ENCODE peak calls at places on chromosomes 3 and 15, in five cellular contexts. G is body of pancreas, H is GM13977, Y is left lung, R is fibroblast of villous mesenchyme. A is an unnamed sample.

GRCh38 chr3:134638385-134639020 is 12.3 kb downstream of the KY start:
- DNase-seq in G (no peak), R (no peak), Y (no peak), H (no peak), A (no peak)

GRCh38 chr3:102733811-102734574 is 299.2 kb downstream of the ZPLD1 start:
- DNase-seq in G (no peak), R (peak; percentile 0), Y (no peak), H (no peak), A (peak; percentile 9)

GRCh38 chr3:185977679-185978040 is 39.8 kb upstream of the TRA2B start:
- DNase-seq in Y (no peak), H (no peak), R (no peak), G (no peak), A (no peak)

GRCh38 chr15:32718082-32718821 is 448 bp downstream of the GREM1 start:
- DNase-seq in Y (peak; percentile 74), G (peak; percentile 21), R (peak; percentile 34), H (peak; percentile 33), A (peak; percentile 55)

GRCh38 chr15:78853500-78853899 is 19.2 kb upstream of the MORF4L1 start:
- DNase-seq in H (no peak), R (no peak), G (no peak), Y (no peak), A (no peak)

GRCh38 chr15:48072941-48073340 is 47.8 kb upstream of the SLC24A5 start:
- DNase-seq in G (no peak), H (no peak), R (no peak), Y (no peak), A (no peak)

GRCh38 chr3:13874891-13875290 is 5.0 kb downstream of the WNT7A start:
- DNase-seq in Y (no peak), G (no peak), H (no peak), R (no peak), A (no peak)

GRCh38 chr3:8488877-8489865 is 12.5 kb upstream of the LMCD1 start:
- DNase-seq in H (no peak), Y (no peak), R (peak; percentile 80), G (no peak), A (peak; percentile 59)

GRCh38 chr3:41200669-41201021 is 1.3 kb downstream of the CTNNB1 start:
- DNase-seq in G (no peak), R (peak; percentile 81), H (peak; percentile 18), Y (no peak), A (peak; percentile 57)

GRCh38 chr15:68506071-68506470 is 72.7 kb upstream of the CORO2B start:
- DNase-seq in G (no peak), R (no peak), Y (no peak), H (no peak), A (no peak)

GRCh38 chr3:72379500-72380187 is 468.6 kb downstream of the SHQ1 start:
- DNase-seq in Y (no peak), R (no peak), H (no peak), G (no peak), A (peak; percentile 67)

GRCh38 chr3:74435631-74436030 is 178.8 kb downstream of the CNTN3 start:
- DNase-seq in G (no peak), Y (no peak), H (no peak), R (no peak), A (no peak)

GRCh38 chr3:108489776-108490175 is 20.6 kb downstream of the MYH15 start:
- DNase-seq in R (peak; percentile 56), G (peak; percentile 19), H (peak; percentile 38), Y (no peak), A (peak; percentile 73)

GRCh38 chr15:40567111-40567510 is 2.0 kb upstream of the RPUSD2 start:
- DNase-seq in G (no peak), Y (no peak), H (no peak), R (peak; percentile 22), A (peak; percentile 22)

GRCh38 chr3:170007031-170007663 is 30.6 kb upstream of the GPR160 start:
- DNase-seq in R (peak; percentile 74), Y (no peak), G (no peak), H (peak; percentile 47), A (peak; percentile 80)

GRCh38 chr3:172151610-172152293 is 112.4 kb downstream of the FNDC3B start:
- DNase-seq in G (no peak), H (no peak), Y (no peak), R (no peak), A (no peak)
- TF ChIP-seq CTCF in G (no peak), H (no peak), Y (no peak), R (no peak), A (no peak)

DNA sequence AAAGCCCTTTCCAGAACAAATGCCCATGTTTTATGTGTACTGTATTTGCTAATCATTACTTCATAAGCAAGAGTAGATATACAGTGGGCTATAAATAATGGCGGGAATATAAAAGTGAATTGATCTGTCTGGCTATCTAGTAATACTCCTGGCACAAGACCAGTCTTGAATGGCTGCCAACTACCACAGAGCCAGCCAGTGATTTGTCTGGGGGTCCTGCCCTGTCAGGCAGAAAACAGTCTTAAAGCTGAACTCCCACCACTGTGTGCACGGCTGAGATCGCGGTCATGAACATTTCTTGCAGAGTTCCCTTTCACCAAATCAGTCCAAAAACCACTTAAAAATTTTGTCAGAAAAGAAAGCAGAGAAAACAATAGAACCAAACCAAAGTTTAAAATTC is 176.3 kb downstream of the MEIS2 start:
- DNase-seq in R (no peak), Y (no peak), H (no peak), G (no peak), A (no peak)
- TF ChIP-seq CTCF in R (no peak), Y (no peak), H (no peak), G (no peak), A (no peak)

GRCh38 chr15:41584636-41585139 is 25.7 kb downstream of the TYRO3 start:
- DNase-seq in G (no peak), R (no peak), H (no peak), Y (no peak), A (peak; percentile 24)

GRCh38 chr15:41583795-41584194 is 24.8 kb downstream of the TYRO3 start:
- DNase-seq in Y (no peak), R (no peak), G (no peak), H (no peak), A (no peak)

GRCh38 chr15:41577863-41578735 is 19.1 kb downstream of the TYRO3 start:
- DNase-seq in Y (no peak), R (no peak), G (peak; percentile 40), H (no peak), A (no peak)

GRCh38 chr15:41578736-41579383 is 19.8 kb downstream of the TYRO3 start:
- DNase-seq in G (no peak), R (no peak), H (no peak), Y (no peak), A (no peak)

DNA sequence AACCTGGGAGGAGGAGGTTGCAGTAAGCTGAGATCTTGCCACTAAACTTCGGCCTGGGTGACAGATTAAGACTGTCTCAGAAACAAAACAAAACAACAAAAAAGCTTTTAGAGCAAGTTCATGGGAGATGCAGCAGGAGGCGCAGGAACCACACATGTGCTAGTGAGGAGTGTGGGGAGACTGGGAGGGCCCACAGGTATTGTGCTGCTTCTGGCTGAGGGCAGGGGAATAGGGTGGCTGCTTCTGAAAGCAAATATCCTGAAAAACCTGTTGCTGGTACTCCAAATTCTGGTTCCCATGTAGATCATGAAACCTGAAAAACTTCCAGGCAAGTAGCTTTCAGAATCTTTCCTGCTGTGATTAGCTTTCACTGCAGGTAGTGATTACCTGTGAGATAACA is 22.1 kb downstream of the TYRO3 start:
- DNase-seq in Y (no peak), H (no peak), G (peak; percentile 43), R (no peak), A (no peak)
- TF ChIP-seq CTCF in Y (no peak), H (peak; percentile 29), G (peak; percentile 32), R (peak; percentile 11), A (peak; percentile 9)

GRCh38 chr15:100573526-100573925 is 28.5 kb downstream of the LINS1 start:
- DNase-seq in H (no peak), Y (no peak), R (no peak), G (no peak), A (no peak)

GRCh38 chr15:100571592-100572167 is 30.3 kb downstream of the LINS1 start:
- DNase-seq in Y (no peak), R (no peak), H (no peak), G (no peak), A (no peak)

GRCh38 chr15:100570735-100571363 is 31.1 kb downstream of the LINS1 start:
- DNase-seq in G (no peak), H (no peak), Y (no peak), R (no peak), A (no peak)

GRCh38 chr15:100570282-100570681 is 31.7 kb downstream of the LINS1 start:
- DNase-seq in Y (no peak), G (no peak), H (no peak), R (peak; percentile 11), A (peak; percentile 25)

GRCh38 chr15:100572362-100572983 is 29.5 kb downstream of the LINS1 start:
- DNase-seq in H (no peak), Y (no peak), G (no peak), R (peak; percentile 20), A (peak; percentile 53)
- TF ChIP-seq CTCF in H (no peak), Y (peak; percentile 48), G (peak; percentile 39), R (peak; percentile 16), A (no peak)

DNA sequence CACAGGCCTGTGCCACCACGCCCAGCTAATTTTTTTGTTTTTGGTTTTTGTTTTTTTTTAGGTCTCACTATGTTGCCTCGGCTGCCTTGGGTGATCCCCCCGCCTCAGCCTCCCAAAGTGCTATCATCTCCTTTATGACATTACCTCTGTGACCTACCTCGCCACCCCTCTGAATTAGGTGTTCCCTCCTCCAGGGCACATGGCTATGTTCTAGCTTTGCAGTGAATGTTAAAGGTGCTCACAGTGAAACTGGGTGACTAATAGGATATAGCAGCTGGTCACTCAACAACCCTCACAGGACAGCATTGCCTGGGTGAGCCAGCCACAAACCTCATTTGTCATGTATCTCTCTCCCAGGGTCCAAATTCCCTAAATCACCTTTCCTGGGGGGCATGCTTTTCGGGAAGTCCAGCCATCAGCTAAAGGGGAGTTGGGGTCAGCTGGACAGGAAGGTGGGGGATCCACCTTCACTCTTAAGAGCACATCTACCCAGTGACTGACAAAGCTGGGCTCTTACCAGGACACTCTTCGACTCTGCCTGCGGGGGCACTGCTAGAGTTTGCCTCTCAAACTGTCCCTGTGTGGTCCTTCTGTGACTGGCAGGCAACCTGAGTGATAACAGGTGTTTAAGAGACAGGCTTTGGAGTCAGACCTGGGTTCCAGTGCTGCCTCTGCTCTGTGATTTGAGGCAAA is 1.6 kb upstream of the TTLL3 start:
- DNase-seq in H (peak; percentile 57), Y (peak; percentile 21), R (no peak), G (peak; percentile 24), A (peak; percentile 48)
- TF ChIP-seq CTCF in H (no peak), Y (no peak), R (peak; percentile 28), G (no peak), A (peak; percentile 31)

DNA sequence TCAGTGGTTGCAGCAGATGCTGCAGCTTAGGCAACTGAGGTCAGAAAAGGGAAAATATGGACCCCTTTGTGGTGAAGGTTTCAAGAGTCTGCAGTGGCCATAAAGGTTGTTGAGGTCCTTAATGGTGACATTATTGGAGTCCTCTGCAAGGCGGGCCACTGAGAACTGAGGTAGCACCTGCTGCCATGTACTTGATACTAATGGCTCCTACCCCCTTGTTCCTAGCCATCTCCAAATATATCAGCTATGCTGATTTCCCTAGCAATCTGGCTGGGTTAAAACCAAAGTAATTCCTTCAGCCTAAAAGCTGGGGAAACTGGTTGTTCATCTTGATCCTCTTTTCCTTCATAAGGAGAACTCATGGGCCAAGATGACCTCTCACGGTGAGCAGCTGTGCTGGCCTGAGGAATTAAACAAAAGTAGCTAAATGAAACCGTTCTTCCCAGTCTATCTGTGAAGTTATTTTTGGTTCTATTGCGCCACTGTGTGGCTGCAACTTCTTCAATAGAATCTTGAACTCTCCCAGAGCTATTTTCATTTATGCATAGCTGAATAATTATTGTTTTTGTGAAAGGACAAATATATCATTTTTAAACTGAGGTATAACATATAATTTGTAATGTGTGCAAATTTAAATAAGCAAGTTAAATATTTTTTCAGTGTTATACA is 76.1 kb upstream of the PLSCR4 start:
- DNase-seq in R (peak; percentile 81), Y (no peak), G (peak; percentile 66), H (peak; percentile 12), A (peak; percentile 91)
- TF ChIP-seq CTCF in R (peak; percentile 64), Y (peak; percentile 24), G (peak; percentile 86), H (peak; percentile 35), A (peak; percentile 36)

GRCh38 chr3:51276046-51276445 is 109.0 kb upstream of the MANF start:
- DNase-seq in R (no peak), H (no peak), Y (no peak), G (no peak), A (no peak)
- TF ChIP-seq CTCF in R (no peak), H (no peak), Y (no peak), G (no peak), A (no peak)